ENCODE peak calls at places on chromosomes 7 and 10, in four cellular contexts. B is IMR-90, C is H9, Q is neuronal stem cell. F is an unnamed sample.

GRCh38 chr7:98133621-98134266 is 27.1 kb downstream of the LMTK2 start:
- DNase-seq in Q (no peak), C (no peak), B (peak), F (no peak)

GRCh38 chr10:86644412-86645110 is 9.8 kb upstream of the OPN4 start:
- DNase-seq in C (peak), B (peak), Q (no peak), F (no peak)

GRCh38 chr10:47158116-47159071 is 141.6 kb upstream of the GDF10 start:
- DNase-seq in Q (no peak), C (no peak), B (no peak), F (no peak)

GRCh38 chr7:27560706-27561235 is 101.9 kb downstream of the HIBADH start:
- DNase-seq in Q (no peak), B (peak), C (no peak), F (no peak)

GRCh38 chr7:116715087-116715486 is 43.1 kb downstream of the MET start:
- DNase-seq in C (no peak), Q (no peak), B (peak), F (no peak)

GRCh38 chr7:88357295-88357694 is 50.6 kb upstream of the STEAP4 start:
- DNase-seq in Q (no peak), B (no peak), C (no peak), F (no peak)

GRCh38 chr7:79933144-79933543 is 201.5 kb upstream of the GNAI1 start:
- DNase-seq in C (no peak), Q (no peak), B (peak), F (peak)

GRCh38 chr10:16933799-16934198 is 116.6 kb upstream of the RSU1 start:
- DNase-seq in B (no peak), Q (no peak), C (no peak), F (peak)

GRCh38 chr7:2982831-2983230 is 60.8 kb downstream of the CARD11 start:
- DNase-seq in B (no peak), C (no peak), Q (no peak), F (no peak)

GRCh38 chr10:120480065-120480600 is 23.1 kb downstream of the PLPP4 start:
- DNase-seq in Q (no peak), C (peak), B (no peak), F (peak)

GRCh38 chr10:117175901-117176534 is 21.3 kb upstream of the KCNK18 start:
- DNase-seq in Q (peak), C (peak), B (peak), F (peak)

GRCh38 chr7:86664486-86664885 is 20.8 kb downstream of the GRM3 start:
- DNase-seq in B (no peak), Q (no peak), C (no peak), F (no peak)

GRCh38 chr10:86520871-86521619 is 547 bp downstream of the WAPL start:
- DNase-seq in Q (no peak), C (no peak), B (peak), F (peak)

GRCh38 chr10:103241262-103242011 is 4.2 kb upstream of the RPEL1 start:
- DNase-seq in B (peak), C (peak), Q (no peak), F (peak)
- H2BK120ac ChIP-seq in B (peak), C (no peak), Q (no peak), F (peak)

GRCh38 chr7:74042746-74043522 is 15.0 kb downstream of the ELN start:
- DNase-seq in C (no peak), Q (no peak), B (no peak), F (no peak)
- H4K91ac ChIP-seq in C (no peak), Q (no peak), B (no peak), F (peak)

GRCh38 chr7:120856621-120857352 is 1.2 kb downstream of the TSPAN12 start:
- DNase-seq in B (peak), C (peak), Q (peak), F (peak)
- H3K27ac ChIP-seq in B (no peak), C (no peak), Q (peak), F (no peak)

DNA sequence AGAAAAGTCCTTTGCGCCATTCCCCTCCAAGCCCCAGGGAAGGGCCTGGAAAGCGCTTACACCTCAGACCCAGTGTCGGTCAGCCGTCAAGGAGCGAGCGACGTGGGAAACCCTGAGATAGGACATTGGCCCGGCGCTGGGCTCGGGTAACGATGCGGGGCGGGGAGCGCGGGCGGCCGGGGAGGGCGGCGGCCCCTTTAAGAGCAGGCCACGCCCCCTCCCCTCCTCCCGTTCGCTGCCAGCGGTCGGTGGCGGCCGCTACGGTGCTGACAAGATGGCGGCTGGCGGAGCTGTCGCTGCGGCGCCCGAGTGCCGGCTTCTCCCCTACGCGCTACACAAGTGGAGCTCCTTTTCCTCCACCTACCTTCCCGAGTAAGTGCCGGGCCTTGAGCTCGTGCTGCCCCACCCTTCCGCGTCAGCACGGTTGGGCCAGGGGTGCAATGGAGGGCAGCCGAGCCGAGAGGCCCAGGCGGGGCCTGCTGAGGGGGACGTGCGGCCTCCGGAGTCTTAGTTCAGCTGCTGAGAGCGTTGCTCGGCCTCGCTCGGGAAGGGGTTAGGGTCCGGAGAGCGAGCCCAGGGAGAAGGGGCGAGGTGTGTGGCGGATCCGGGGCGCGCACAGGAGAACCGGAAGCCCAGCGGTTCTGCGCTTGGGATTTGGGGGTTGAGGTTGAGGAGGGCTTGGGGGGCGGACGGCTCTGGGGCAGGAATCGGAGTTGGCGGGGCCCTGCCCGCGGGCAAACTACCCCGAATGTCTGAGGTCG is at the start of gene MKLN1:
- DNase-seq in C (peak), B (peak), Q (peak), F (peak)
- H2BK120ac ChIP-seq in C (no peak), B (peak), Q (peak), F (peak)

GRCh38 chr7:1490837-1491236 is 13.4 kb downstream of the INTS1 start:
- DNase-seq in B (no peak), C (no peak), Q (no peak), F (no peak)

GRCh38 chr7:1493571-1493970 is 10.6 kb downstream of the INTS1 start:
- DNase-seq in Q (no peak), C (no peak), B (no peak), F (no peak)

GRCh38 chr7:1492640-1493039 is 11.5 kb downstream of the INTS1 start:
- DNase-seq in B (no peak), C (no peak), Q (no peak), F (no peak)

GRCh38 chr7:1493129-1493528 is 11.1 kb downstream of the INTS1 start:
- DNase-seq in B (no peak), C (no peak), Q (no peak), F (no peak)

GRCh38 chr7:1492221-1492620 is 12.0 kb downstream of the INTS1 start:
- DNase-seq in Q (no peak), B (no peak), C (no peak), F (no peak)
- H4K91ac ChIP-seq in Q (no peak), B (no peak), C (no peak), F (no peak)

GRCh38 chr10:96651998-96652431 is 65.2 kb upstream of the TM9SF3 start:
- DNase-seq in B (no peak), C (no peak), Q (no peak), F (no peak)
- H3K27ac ChIP-seq in B (no peak), C (no peak), Q (no peak), F (no peak)

DNA sequence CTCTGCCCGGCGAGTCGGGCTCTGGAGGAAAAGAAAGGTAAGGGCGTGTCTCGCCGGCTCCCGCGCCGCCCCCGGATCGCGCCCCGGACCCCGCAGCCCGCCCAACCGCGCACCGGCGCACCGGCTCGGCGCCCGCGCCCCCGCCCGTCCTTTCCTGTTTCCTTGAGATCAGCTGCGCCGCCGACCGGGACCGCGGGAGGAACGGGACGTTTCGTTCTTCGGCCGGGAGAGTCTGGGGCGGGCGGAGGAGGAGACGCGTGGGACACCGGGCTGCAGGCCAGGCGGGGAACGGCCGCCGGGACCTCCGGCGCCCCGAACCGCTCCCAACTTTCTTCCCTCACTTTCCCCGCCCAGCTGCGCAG is 493 bp downstream of the EGFR start:
- DNase-seq in Q (peak), B (no peak), C (no peak), F (peak)
- H2BK120ac ChIP-seq in Q (no peak), B (peak), C (no peak), F (peak)

DNA sequence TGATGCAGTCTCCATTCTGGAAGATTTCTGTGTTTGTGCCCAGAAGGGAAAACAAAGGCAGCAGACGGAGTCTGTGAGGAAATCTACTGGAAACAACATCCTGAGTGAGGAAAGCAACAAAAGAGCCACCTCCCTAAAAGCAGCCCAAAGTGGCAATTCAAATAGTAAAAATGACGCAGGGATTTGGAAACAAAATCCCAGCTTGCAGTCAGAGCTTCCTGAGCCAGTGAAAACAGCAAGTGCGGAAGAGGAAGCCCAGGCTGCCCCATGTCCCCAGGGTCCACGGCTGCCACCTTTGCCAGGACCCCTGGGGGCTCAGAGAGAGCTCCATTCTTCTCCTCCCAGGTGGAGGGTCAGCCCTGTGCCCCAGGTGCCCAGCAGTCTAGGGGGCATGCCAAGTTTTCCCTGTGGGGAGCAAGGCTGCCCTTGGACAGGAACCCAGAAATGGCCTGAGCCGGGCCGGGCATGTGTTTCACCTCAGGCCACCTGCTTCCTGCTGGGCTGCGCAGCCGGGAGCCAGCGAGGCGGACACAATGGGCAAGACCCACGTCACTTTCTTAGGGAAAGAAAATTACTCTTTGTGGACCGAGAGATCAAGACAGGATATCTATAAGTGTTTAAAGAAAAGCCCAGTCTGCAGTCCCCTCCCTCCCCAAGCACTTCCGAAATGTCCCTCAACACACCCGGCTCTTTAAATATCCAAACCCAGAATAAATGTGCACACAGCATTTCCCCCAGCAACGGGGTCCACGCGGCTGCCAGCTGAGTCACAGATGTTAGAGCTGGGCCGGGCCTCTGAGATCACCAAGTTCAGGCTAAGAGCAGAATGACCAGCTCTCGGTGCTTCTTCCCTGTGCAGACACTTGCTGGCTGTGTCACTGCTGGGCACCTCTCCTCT is 231.1 kb downstream of the ARHGAP12 start:
- DNase-seq in Q (no peak), B (peak), C (no peak), F (peak)
- H4K91ac ChIP-seq in Q (peak), B (peak), C (no peak), F (no peak)

DNA sequence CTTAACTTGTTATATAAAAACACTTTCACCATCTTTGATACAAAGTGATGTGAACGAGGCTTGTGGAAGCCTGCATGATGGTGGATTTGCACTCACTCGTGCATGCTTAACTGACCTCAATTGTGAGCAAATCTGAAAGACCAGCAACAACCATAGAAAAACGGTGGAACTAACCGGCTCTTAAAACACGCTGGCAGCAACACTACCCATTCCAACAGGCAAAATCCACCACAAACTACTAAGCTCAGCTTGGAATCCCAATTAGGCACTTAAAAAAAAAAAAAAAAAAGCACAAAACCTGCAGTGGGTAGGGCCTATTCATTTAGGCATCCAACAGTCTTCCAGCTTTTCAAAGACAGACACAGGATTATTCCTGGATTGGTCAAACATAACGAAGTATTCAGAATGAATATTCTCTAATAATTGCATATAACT is 1.8 kb downstream of the GDI2 start:
- DNase-seq in Q (peak), B (peak), C (no peak), F (peak)
- H3K27ac ChIP-seq in Q (peak), B (peak), C (no peak), F (no peak)

F was measured in trophoblast cell.